ENCODE peak calls at places on chromosomes 5 and 9, in nine cellular contexts. Y is cardiac fibroblast, Q is endothelial cell, O is neural crest cell, H is ovary, S is GM12865, U is left ventricle myocardium inferior, W is uterus, X is fibroblast of the aortic adventitia. A is an unnamed sample.

GRCh38 chr5:77086611-77087483 is at the start of gene ZBED3:
- DNase-seq in Y (peak), X (peak), U (peak), S (peak), O (peak), Q (peak), W (peak), H (peak), A (peak)

GRCh38 chr9:134892221-134892620 is 11.6 kb downstream of the FCN2 start:
- DNase-seq in Y (no peak), W (no peak), S (no peak), X (no peak), H (no peak), Q (no peak), U (no peak), O (no peak), A (no peak)

GRCh38 chr5:131974622-131974955 is 29.1 kb upstream of the MEIKIN start:
- DNase-seq in Y (no peak), W (no peak), H (peak), X (no peak), U (no peak), Q (no peak), S (no peak), O (no peak), A (no peak)

GRCh38 chr5:98975682-98976407 is 47.0 kb upstream of the CHD1 start:
- DNase-seq in X (no peak), H (no peak), O (no peak), U (no peak), Y (no peak), Q (no peak), W (no peak), S (peak), A (no peak)

GRCh38 chr9:2420488-2421056 is 201.0 kb upstream of the VLDLR start:
- DNase-seq in H (no peak), X (no peak), W (no peak), Y (no peak), O (no peak), Q (no peak), S (no peak), U (no peak), A (no peak)

GRCh38 chr5:159894149-159894720 is 22.0 kb upstream of the ADRA1B start:
- DNase-seq in S (no peak), U (no peak), Q (no peak), X (no peak), O (no peak), Y (no peak), H (no peak), W (no peak), A (no peak)

GRCh38 chr5:163504091-163504931 is 1.1 kb upstream of the MAT2B start:
- DNase-seq in O (peak), Y (peak), U (peak), X (peak), Q (peak), W (peak), S (peak), H (peak), A (peak)

GRCh38 chr5:143841446-143841845 is 29.5 kb downstream of the HMHB1 start:
- DNase-seq in W (no peak), Q (no peak), U (no peak), Y (no peak), O (no peak), X (no peak), H (no peak), S (no peak), A (no peak)

GRCh38 chr9:122334916-122335315 is 35.9 kb upstream of the PTGS1 start:
- DNase-seq in H (no peak), S (no peak), U (no peak), W (no peak), Y (no peak), O (no peak), X (peak), Q (no peak), A (no peak)

GRCh38 chr9:21552244-21552825 is 70.2 kb upstream of the IFNE start:
- DNase-seq in O (no peak), U (no peak), W (no peak), S (no peak), Q (no peak), Y (no peak), H (no peak), X (no peak), A (no peak)

GRCh38 chr5:956941-957729 is 51.5 kb upstream of the NKD2 start:
- DNase-seq in H (peak), X (peak), S (peak), W (no peak), U (no peak), O (no peak), Y (peak), Q (peak), A (peak)

GRCh38 chr9:127858041-127858512 is 3.6 kb upstream of the ENG start:
- DNase-seq in U (peak), Q (no peak), X (peak), W (peak), O (no peak), H (peak), S (no peak), Y (peak), A (no peak)

GRCh38 chr9:76873056-76873792 is 32.7 kb downstream of the PRUNE2 start:
- DNase-seq in U (no peak), Q (peak), O (peak), H (no peak), W (no peak), S (no peak), X (peak), Y (peak), A (no peak)

GRCh38 chr5:175582697-175583096 is 75.2 kb upstream of the HRH2 start:
- DNase-seq in S (no peak), X (no peak), U (no peak), O (no peak), Q (no peak), W (no peak), H (no peak), Y (no peak), A (no peak)

GRCh38 chr9:127980056-127980705 is 608 bp downstream of the EEIG1 start:
- DNase-seq in W (peak), O (peak), X (no peak), S (peak), Q (peak), H (peak), Y (no peak), U (no peak), A (peak)

GRCh38 chr9:133641396-133641655 is 5.2 kb downstream of the DBH start:
- DNase-seq in S (no peak), Y (no peak), H (no peak), Q (no peak), O (no peak), X (no peak), U (no peak), W (no peak), A (no peak)

GRCh38 chr5:151086905-151087360 is 6.1 kb upstream of the TNIP1 start:
- DNase-seq in U (no peak), O (no peak), H (no peak), W (no peak), S (peak), Q (no peak), X (no peak), Y (no peak), A (peak)

GRCh38 chr5:136015966-136016365 is 12.8 kb upstream of the TGFBI start:
- DNase-seq in X (no peak), U (no peak), S (no peak), O (no peak), W (no peak), Q (no peak), Y (no peak), H (no peak), A (no peak)

GRCh38 chr5:136018814-136019777 is 9.7 kb upstream of the TGFBI start:
- DNase-seq in Q (no peak), X (peak), H (no peak), O (no peak), S (no peak), Y (peak), W (peak), U (no peak), A (no peak)

GRCh38 chr5:136020001-136020382 is 8.8 kb upstream of the TGFBI start:
- DNase-seq in Y (no peak), H (no peak), O (no peak), X (no peak), Q (no peak), S (no peak), U (no peak), W (no peak), A (no peak)

GRCh38 chr5:136014976-136015375 is 13.8 kb upstream of the TGFBI start:
- DNase-seq in O (no peak), Q (no peak), Y (no peak), H (no peak), W (no peak), X (no peak), S (no peak), U (no peak), A (no peak)

DNA sequence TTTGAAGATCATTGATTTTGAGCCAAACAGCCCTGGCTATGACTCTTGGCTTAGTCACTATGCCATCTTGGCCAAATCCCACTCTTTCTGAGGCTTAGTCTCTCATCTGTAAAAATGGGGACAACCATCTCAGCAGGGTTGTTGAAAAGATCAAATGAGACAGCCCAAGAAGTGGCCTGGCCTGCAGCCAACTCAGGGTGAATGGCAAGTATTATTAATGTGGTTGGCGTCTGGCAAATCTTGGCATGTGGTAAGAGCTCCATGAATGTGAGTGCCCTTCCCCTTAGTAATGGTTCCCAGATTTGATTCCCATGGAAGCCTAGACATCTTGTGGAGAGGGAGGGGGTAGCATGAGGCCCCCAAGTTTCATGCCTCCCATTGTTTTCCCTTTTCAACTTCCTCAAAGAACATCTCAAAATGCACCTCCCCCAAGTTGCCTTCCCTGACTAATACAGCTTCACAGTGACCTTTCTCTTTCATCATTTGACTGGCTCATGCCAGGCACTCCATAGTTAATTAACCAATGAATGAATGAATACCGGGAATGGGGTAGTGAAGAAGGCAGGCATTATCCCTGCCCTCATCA is 11.8 kb upstream of the TGFBI start:
- DNase-seq in Q (no peak), O (no peak), H (no peak), Y (peak), S (no peak), X (peak), W (no peak), U (no peak), A (peak)
- TF ChIP-seq CTCF in Q (no peak), O (no peak), H (no peak), Y (no peak), S (no peak), X (peak), W (no peak), U (no peak), A (peak)

GRCh38 chr5:40570408-40571129 is 109.1 kb upstream of the PTGER4 start:
- DNase-seq in O (no peak), H (no peak), Q (no peak), S (peak), U (no peak), X (peak), Y (peak), W (no peak), A (no peak)
- TF ChIP-seq CTCF in O (no peak), H (no peak), Q (no peak), S (no peak), U (no peak), X (no peak), Y (no peak), W (no peak), A (no peak)

DNA sequence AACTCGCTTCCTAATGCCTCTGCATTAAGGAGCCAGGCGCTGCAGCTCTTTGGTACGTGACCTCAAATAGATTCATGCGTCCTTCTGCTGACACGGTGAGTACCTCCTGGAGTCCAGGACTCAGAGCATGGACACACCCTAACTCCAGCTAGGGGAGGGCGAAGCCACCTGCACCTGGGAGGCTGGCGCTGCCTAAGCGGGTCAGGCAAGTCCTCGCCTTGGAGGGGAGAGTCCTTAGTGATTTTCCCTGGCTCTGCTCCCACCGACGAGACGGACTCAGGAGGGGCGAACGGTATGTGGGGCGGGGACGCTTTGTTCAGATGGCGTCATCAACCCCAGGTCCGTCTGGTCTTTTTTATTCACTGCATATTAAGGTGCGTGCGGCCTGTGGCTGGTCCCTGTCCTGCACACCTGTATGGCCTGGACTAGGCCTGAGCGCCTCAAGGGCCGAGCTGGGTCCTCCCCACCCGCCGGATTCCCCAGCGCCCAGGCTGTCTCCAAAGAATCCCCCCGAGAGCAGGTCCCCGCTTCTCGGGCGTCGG is 50.3 kb downstream of the NSUN2 start:
- DNase-seq in S (no peak), H (no peak), Q (no peak), O (no peak), U (no peak), W (no peak), Y (no peak), X (no peak), A (no peak)
- TF ChIP-seq CTCF in S (no peak), H (no peak), Q (no peak), O (no peak), U (no peak), W (no peak), Y (no peak), X (no peak), A (no peak)

GRCh38 chr5:65185468-65185867 is 296.3 kb downstream of the ADAMTS6 start:
- DNase-seq in Y (no peak), Q (no peak), U (no peak), H (no peak), X (no peak), S (no peak), W (no peak), O (no peak), A (no peak)
- TF ChIP-seq CTCF in Y (no peak), Q (no peak), U (no peak), H (no peak), X (no peak), S (no peak), W (no peak), O (no peak), A (no peak)